ENCODE peak calls at places on chromosomes 5 and 9, in ten cellular contexts. X is HCT116, C is hepatocyte, A is AG04450, D is ovary, M is psoas muscle, Z is foreskin fibroblast, P is lower leg skin, O is PC-9, L is astrocyte. E is an unnamed sample.

GRCh38 chr5:38157024-38157423 is 101.3 kb upstream of the EGFLAM start:
- DNase-seq in M (no peak), A (no peak), Z (no peak), L (no peak), X (no peak), O (no peak), D (no peak), P (no peak), C (no peak), E (no peak)

GRCh38 chr5:136808756-136809155 is 443.4 kb upstream of the TRPC7 start:
- DNase-seq in Z (no peak), X (no peak), A (no peak), C (no peak), O (no peak), M (no peak), D (no peak), P (no peak), L (no peak), E (no peak)

GRCh38 chr5:57532513-57533497 is 50.2 kb upstream of the ACTBL2 start:
- DNase-seq in Z (peak), A (no peak), O (no peak), X (no peak), L (peak), C (no peak), M (no peak), D (no peak), P (no peak), E (no peak)

GRCh38 chr5:119358901-119359603 is 3.2 kb downstream of the TNFAIP8 start:
- DNase-seq in P (no peak), Z (no peak), L (no peak), O (no peak), M (no peak), A (no peak), D (no peak), C (no peak), X (no peak), E (no peak)

GRCh38 chr9:81844131-81844567 is 84.1 kb upstream of the SPATA31D4 start:
- DNase-seq in P (no peak), X (no peak), C (peak), A (no peak), L (no peak), Z (no peak), M (no peak), D (no peak), O (peak), E (no peak)

GRCh38 chr5:154274828-154275185 is 84.3 kb downstream of the GALNT10 start:
- DNase-seq in C (no peak), L (peak), A (no peak), P (no peak), Z (no peak), O (no peak), D (no peak), M (no peak), X (no peak), E (no peak)

GRCh38 chr5:83036991-83037390 is 40.2 kb downstream of the TMEM167A start:
- DNase-seq in P (no peak), Z (no peak), X (no peak), M (no peak), A (no peak), D (no peak), L (peak), C (no peak), O (no peak), E (no peak)

GRCh38 chr5:138789771-138790242 is 36.6 kb downstream of the CTNNA1 start:
- DNase-seq in D (no peak), X (peak), A (no peak), Z (no peak), O (no peak), L (no peak), M (no peak), P (no peak), C (peak), E (no peak)

GRCh38 chr9:20473566-20474116 is 148.7 kb downstream of the MLLT3 start:
- DNase-seq in A (no peak), M (no peak), Z (no peak), O (no peak), L (no peak), X (no peak), P (no peak), D (no peak), C (no peak), E (no peak)

GRCh38 chr9:99012957-99013512 is 69.3 kb downstream of the COL15A1 start:
- DNase-seq in C (no peak), D (no peak), A (no peak), Z (no peak), O (no peak), M (no peak), L (no peak), X (no peak), P (no peak), E (no peak)

GRCh38 chr9:98745470-98745869 is 36.7 kb upstream of the GABBR2 start:
- DNase-seq in A (no peak), L (no peak), D (no peak), M (no peak), O (no peak), P (no peak), X (no peak), Z (no peak), C (no peak), E (no peak)

GRCh38 chr9:89765211-89765610 is 160.4 kb downstream of the GADD45G start:
- DNase-seq in L (no peak), D (no peak), X (no peak), Z (no peak), A (no peak), P (no peak), O (no peak), M (no peak), C (no peak), E (peak)

GRCh38 chr9:113563856-113564514 is 100.5 kb downstream of the RGS3 start:
- DNase-seq in Z (no peak), D (no peak), L (no peak), C (no peak), M (no peak), A (no peak), X (no peak), P (no peak), O (no peak), E (peak)

GRCh38 chr5:170097934-170098333 is 7.8 kb upstream of the FOXI1 start:
- DNase-seq in M (no peak), L (no peak), A (no peak), D (no peak), C (no peak), X (no peak), P (no peak), O (no peak), Z (no peak), E (no peak)

GRCh38 chr5:97425511-97425910 is 242.5 kb upstream of the RIOK2 start:
- DNase-seq in D (no peak), O (peak), P (no peak), C (no peak), A (no peak), L (no peak), Z (peak), M (no peak), X (no peak), E (no peak)

GRCh38 chr5:122937914-122938313 is 92.5 kb downstream of the SNX24 start:
- DNase-seq in A (no peak), C (no peak), X (no peak), D (peak), Z (no peak), L (no peak), O (no peak), M (peak), P (peak), E (peak)

GRCh38 chr5:21219255-21219654 is 1231.3 kb upstream of the CDH18 start:
- DNase-seq in A (no peak), P (no peak), X (no peak), D (no peak), Z (no peak), L (peak), O (peak), M (no peak), C (no peak), E (no peak)

GRCh38 chr5:57209316-57210040 is 35.6 kb downstream of the GPBP1 start:
- DNase-seq in X (peak), D (no peak), C (no peak), O (no peak), A (no peak), M (no peak), L (peak), P (no peak), Z (no peak), E (no peak)

GRCh38 chr9:89011683-89012082 is 20.4 kb downstream of the S1PR3 start:
- DNase-seq in Z (no peak), A (no peak), O (no peak), C (no peak), M (no peak), X (no peak), D (no peak), P (no peak), L (no peak), E (no peak)

GRCh38 chr5:137192293-137192743 is 306.8 kb downstream of the SPOCK1 start:
- DNase-seq in X (no peak), L (peak), M (no peak), O (no peak), D (no peak), C (no peak), P (no peak), Z (peak), A (no peak), E (no peak)

GRCh38 chr9:95021166-95021886 is 294.8 kb downstream of the AOPEP start:
- DNase-seq in O (no peak), D (no peak), X (no peak), L (no peak), C (no peak), A (no peak), P (no peak), M (no peak), Z (no peak), E (no peak)

GRCh38 chr5:171599396-171599795 is 179.9 kb downstream of the FGF18 start:
- DNase-seq in L (no peak), O (no peak), P (no peak), D (no peak), C (no peak), A (no peak), X (no peak), M (no peak), Z (no peak), E (no peak)

GRCh38 chr5:94691947-94692346 is 73.5 kb downstream of the SLF1 start:
- DNase-seq in A (no peak), C (peak), D (no peak), Z (peak), O (no peak), L (peak), X (no peak), M (no peak), P (no peak), E (no peak)

GRCh38 chr5:154485092-154485491 is 7.1 kb upstream of the HAND1 start:
- DNase-seq in X (no peak), C (no peak), P (no peak), D (no peak), Z (no peak), L (no peak), M (no peak), O (no peak), A (no peak), E (no peak)

GRCh38 chr9:131773911-131774379 is 34.1 kb upstream of the RAPGEF1 start:
- DNase-seq in X (no peak), L (peak), D (peak), M (no peak), A (peak), C (peak), Z (peak), O (peak), P (no peak), E (peak)

GRCh38 chr9:119963258-119963797 is 594.1 kb upstream of the BRINP1 start:
- DNase-seq in M (no peak), A (no peak), D (no peak), X (peak), Z (peak), O (no peak), P (no peak), L (peak), C (peak), E (peak)

GRCh38 chr5:78504726-78505431 is 143.7 kb downstream of the LHFPL2 start:
- DNase-seq in A (peak), D (peak), O (peak), P (peak), Z (peak), L (peak), X (peak), M (peak), C (peak), E (peak)

GRCh38 chr5:81753429-81753828 is 2.5 kb upstream of the SSBP2 start:
- DNase-seq in A (no peak), M (no peak), D (no peak), Z (no peak), L (no peak), X (no peak), C (no peak), O (no peak), P (no peak), E (no peak)

GRCh38 chr5:39501403-39501802 is 76.6 kb upstream of the DAB2 start:
- DNase-seq in O (peak), C (peak), X (no peak), A (no peak), L (peak), P (no peak), D (peak), M (peak), Z (peak), E (peak)
- H3K4me3 ChIP-seq in O (no peak), C (no peak), X (no peak), A (no peak), L (no peak), P (no peak), D (no peak), M (no peak), Z (no peak), E (no peak)

DNA sequence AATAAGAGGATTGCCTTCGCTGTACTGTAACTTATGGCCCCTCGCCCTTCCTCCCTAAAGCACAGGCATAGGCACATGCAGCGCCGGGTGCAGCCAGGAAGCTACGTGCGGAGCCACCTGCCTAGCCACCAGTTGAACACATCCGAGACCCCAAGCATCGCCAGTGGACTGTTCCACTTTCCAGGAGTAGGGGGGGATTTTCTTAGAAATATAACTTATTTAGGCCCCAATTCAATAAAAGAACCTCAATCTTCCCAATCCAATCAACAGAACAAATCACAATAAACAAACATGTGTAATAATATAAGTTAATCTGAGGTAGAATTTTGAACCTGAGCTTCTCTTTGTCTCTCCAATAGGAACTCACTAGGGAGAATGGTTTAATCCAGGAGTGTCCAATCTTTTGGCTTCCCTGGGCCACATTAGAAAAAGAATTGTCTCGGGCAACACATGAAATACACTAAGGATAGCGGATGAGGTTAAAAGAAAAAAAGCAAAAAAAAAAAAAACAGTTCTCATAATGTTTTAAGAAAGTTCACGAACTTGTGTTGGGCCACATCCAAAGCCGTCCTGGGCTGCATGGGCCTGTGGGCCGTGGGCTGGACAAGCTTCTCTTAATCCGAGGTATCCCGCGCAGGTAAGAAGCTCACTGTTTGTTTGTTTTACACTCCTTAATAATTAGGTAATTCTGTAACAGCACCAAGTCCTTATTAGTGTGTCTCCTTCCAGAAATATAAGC is 22.0 kb upstream of the NIPBL start:
- DNase-seq in O (no peak), L (no peak), A (no peak), D (peak), C (no peak), P (no peak), Z (no peak), X (peak), M (no peak), E (no peak)
- H3K4me3 ChIP-seq in O (no peak), L (no peak), A (no peak), D (no peak), C (no peak), P (no peak), Z (no peak), X (no peak), M (no peak), E (no peak)

GRCh38 chr9:111662851-111663823 is 1.7 kb downstream of the GNG10 start:
- DNase-seq in A (no peak), P (no peak), Z (no peak), O (peak), D (no peak), L (no peak), M (no peak), X (no peak), C (peak), E (no peak)
- H3K4me3 ChIP-seq in A (peak), P (no peak), Z (peak), O (peak), D (peak), L (peak), M (peak), X (peak), C (peak), E (no peak)

DNA sequence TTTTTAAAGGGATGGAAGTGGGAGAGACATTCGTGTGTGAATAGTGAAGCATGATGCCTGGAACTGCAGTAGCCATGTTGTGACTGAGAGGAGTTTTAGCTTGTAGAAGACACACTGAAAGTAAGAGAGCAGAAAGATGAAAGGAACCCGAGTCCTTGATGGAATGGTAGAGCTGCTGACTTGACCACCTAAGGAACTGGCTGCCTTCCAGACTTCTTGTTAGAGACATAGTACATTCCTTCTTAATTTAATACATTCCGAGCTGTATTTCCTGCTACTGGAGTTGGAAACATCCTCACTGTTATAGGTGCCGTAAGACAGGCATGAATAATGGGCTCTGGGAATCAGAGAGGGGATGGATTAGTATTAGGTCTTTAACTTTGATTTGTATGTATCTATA is 7.4 kb downstream of the CER1 start:
- DNase-seq in O (no peak), P (no peak), Z (no peak), C (no peak), M (no peak), D (no peak), A (no peak), X (no peak), L (no peak), E (no peak)
- H3K4me3 ChIP-seq in O (no peak), P (no peak), Z (no peak), C (no peak), M (no peak), D (no peak), A (no peak), X (no peak), L (no peak), E (no peak)

GRCh38 chr5:43036856-43037711 is 3.0 kb downstream of the ANXA2R start:
- DNase-seq in A (no peak), C (no peak), O (no peak), P (no peak), M (peak), X (no peak), L (peak), Z (no peak), D (no peak), E (no peak)

GRCh38 chr5:43037929-43038510 is 2.1 kb downstream of the ANXA2R start:
- DNase-seq in P (no peak), X (no peak), M (no peak), L (peak), D (no peak), Z (no peak), O (no peak), C (no peak), A (no peak), E (no peak)

GRCh38 chr5:43039468-43040286 is 442 bp downstream of the ANXA2R start:
- DNase-seq in M (peak), O (peak), C (peak), P (peak), A (no peak), D (peak), L (peak), Z (no peak), X (peak), E (peak)

GRCh38 chr5:43039115-43039467 is 1.0 kb downstream of the ANXA2R start:
- DNase-seq in A (no peak), D (no peak), Z (no peak), C (no peak), X (no peak), L (no peak), M (no peak), P (no peak), O (no peak), E (no peak)

GRCh38 chr5:43038523-43038989 is 1.6 kb downstream of the ANXA2R start:
- DNase-seq in M (no peak), A (no peak), X (no peak), P (no peak), L (peak), Z (no peak), O (no peak), C (no peak), D (no peak), E (no peak)
- H3K4me3 ChIP-seq in M (peak), A (peak), X (no peak), P (no peak), L (peak), Z (peak), O (peak), C (no peak), D (peak), E (peak)

GRCh38 chr9:85602742-85603141 is 139.0 kb downstream of the AGTPBP1 start:
- DNase-seq in M (no peak), O (no peak), D (no peak), C (no peak), A (no peak), X (no peak), P (no peak), Z (no peak), L (no peak), E (no peak)

GRCh38 chr9:85603920-85604319 is 137.8 kb downstream of the AGTPBP1 start:
- DNase-seq in P (no peak), O (no peak), Z (no peak), C (no peak), A (no peak), M (no peak), L (no peak), D (no peak), X (no peak), E (no peak)

GRCh38 chr9:85600675-85601263 is 141.0 kb downstream of the AGTPBP1 start:
- DNase-seq in C (no peak), L (no peak), X (no peak), P (no peak), Z (peak), M (no peak), O (no peak), A (no peak), D (no peak), E (no peak)

DNA sequence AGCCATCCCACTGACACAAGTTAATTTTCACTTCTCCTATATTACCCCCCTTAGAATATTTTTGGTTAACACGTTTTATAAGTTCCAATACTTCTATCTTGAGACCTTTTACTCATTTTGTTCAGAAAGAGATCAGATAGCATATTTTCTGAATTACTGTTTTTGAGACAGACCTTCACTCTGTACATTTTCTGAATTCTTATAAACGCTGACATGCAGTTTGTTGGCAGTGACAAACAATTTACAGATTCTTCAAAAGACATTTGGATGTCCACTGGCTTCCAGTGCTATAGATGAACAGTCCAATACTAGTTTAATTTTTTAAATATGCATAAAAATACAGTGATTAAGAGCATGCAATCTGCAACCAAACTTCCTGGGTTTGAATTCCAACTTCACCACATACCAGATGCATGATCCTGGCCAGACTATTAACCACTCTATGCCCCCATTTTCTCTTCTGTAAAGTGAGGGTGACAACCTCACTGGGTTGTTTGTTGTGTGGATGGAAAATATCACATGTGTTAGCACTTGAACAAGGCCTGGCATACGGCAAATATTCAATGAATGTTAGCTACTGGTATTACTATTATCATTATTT is 142.1 kb downstream of the AGTPBP1 start:
- DNase-seq in L (peak), D (no peak), A (no peak), X (no peak), C (no peak), P (no peak), O (no peak), Z (peak), M (no peak), E (no peak)
- H3K4me3 ChIP-seq in L (no peak), D (no peak), A (no peak), X (no peak), C (no peak), P (no peak), O (no peak), Z (no peak), M (no peak), E (no peak)

GRCh38 chr5:124102491-124102890 is 590.5 kb downstream of the CSNK1G3 start:
- DNase-seq in L (peak), M (no peak), P (no peak), C (no peak), A (no peak), D (no peak), Z (peak), X (no peak), O (no peak), E (no peak)
- H3K4me3 ChIP-seq in L (no peak), M (no peak), P (no peak), C (no peak), A (no peak), D (no peak), Z (no peak), X (no peak), O (no peak), E (no peak)

E was measured in tibial artery.